ENCODE peak calls at places on chromosomes 6 and 20, in seven cellular contexts. N, I, R, T, L, S and J are unnamed samples.

GRCh38 chr6:104959453-104959858 is 2.5 kb downstream of the LIN28B start:
- DNase-seq in R (no peak), N (no peak), I (no peak), L (no peak), T (no peak), S (no peak), J (no peak)

GRCh38 chr20:21182832-21183563 is 57.1 kb downstream of the KIZ start:
- DNase-seq in S (no peak), I (no peak), N (no peak), T (no peak), R (no peak), L (no peak), J (no peak)

GRCh38 chr6:151071295-151071694 is 168.5 kb upstream of the AKAP12 start:
- DNase-seq in S (peak), I (no peak), R (peak), L (no peak), N (no peak), T (no peak), J (no peak)

GRCh38 chr20:42430525-42431046 is 759.1 kb downstream of the PTPRT start:
- DNase-seq in R (no peak), N (no peak), T (no peak), L (no peak), S (no peak), I (no peak), J (no peak)

GRCh38 chr6:114063956-114064355 is 93.0 kb upstream of the HDAC2 start:
- DNase-seq in L (no peak), T (no peak), I (no peak), N (no peak), S (no peak), R (no peak), J (no peak)

GRCh38 chr6:82260890-82261732 is 13.6 kb upstream of the IBTK start:
- DNase-seq in L (no peak), S (no peak), I (no peak), R (no peak), T (no peak), N (no peak), J (no peak)

GRCh38 chr6:166456360-166457156 is 73.8 kb upstream of the MPC1 start:
- DNase-seq in R (no peak), T (no peak), L (no peak), N (no peak), I (no peak), S (no peak), J (no peak)

GRCh38 chr20:24790746-24791283 is 158.3 kb upstream of the CST7 start:
- DNase-seq in T (no peak), R (no peak), I (no peak), N (no peak), S (no peak), L (no peak), J (no peak)

GRCh38 chr6:45854343-45854742 is 161.3 kb downstream of the CLIC5 start:
- DNase-seq in L (no peak), S (no peak), I (no peak), N (no peak), T (peak), R (no peak), J (no peak)

GRCh38 chr6:95846652-95847051 is 169.1 kb upstream of the FUT9 start:
- DNase-seq in L (no peak), R (no peak), N (no peak), T (no peak), S (no peak), I (no peak), J (no peak)

GRCh38 chr6:148513145-148514071 is 170.8 kb downstream of the SASH1 start:
- DNase-seq in I (no peak), L (no peak), S (peak), T (no peak), N (no peak), R (peak), J (no peak)

GRCh38 chr6:113854531-113855499 is 2.3 kb upstream of the MARCKS start:
- DNase-seq in L (peak), S (no peak), R (peak), I (no peak), N (peak), T (peak), J (peak)

GRCh38 chr20:64229537-64230061 is 25.9 kb upstream of the PCMTD2 start:
- DNase-seq in T (no peak), R (peak), I (no peak), N (no peak), L (no peak), S (no peak), J (no peak)

GRCh38 chr6:5813625-5814027 is 193.1 kb downstream of the NRN1 start:
- DNase-seq in N (no peak), R (no peak), L (no peak), S (no peak), I (no peak), T (no peak), J (no peak)

GRCh38 chr6:135581211-135581610 is 83.7 kb upstream of the AHI1 start:
- DNase-seq in L (no peak), T (no peak), R (no peak), N (no peak), S (no peak), I (no peak), J (no peak)

GRCh38 chr20:17735959-17736621 is 36.3 kb downstream of the BANF2 start:
- DNase-seq in T (no peak), I (no peak), N (no peak), R (no peak), L (no peak), S (no peak), J (no peak)

GRCh38 chr6:123448306-123448884 is 188.4 kb downstream of the TRDN start:
- DNase-seq in L (no peak), R (no peak), T (no peak), I (no peak), S (no peak), N (no peak), J (no peak)